ENCODE peak calls at places on chromosomes 2 and 18, in five cellular contexts. R is adrenal gland; U is CD8-positive, alpha-beta T cell; V is WERI-Rb-1; N is suprapubic skin. Q is an unnamed sample. For H3K36me3, the result is how much of the 10 kb centered on the place peaks cover.

GRCh38 chr2:226813148-226813701 is 13.6 kb upstream of the IRS1 start:
- DNase-seq in V (peak), U (no peak), R (no peak), N (no peak), Q (no peak)

GRCh38 chr2:18922276-18922675 is 332.9 kb upstream of the NT5C1B start:
- DNase-seq in N (no peak), V (no peak), U (no peak), R (no peak), Q (no peak)

GRCh38 chr2:129775941-129776653 is 203.4 kb upstream of the RAB6C start:
- DNase-seq in V (no peak), R (no peak), N (no peak), U (peak), Q (no peak)

GRCh38 chr2:71608034-71608433 is 154.7 kb downstream of the DYSF start:
- DNase-seq in R (peak), U (no peak), V (peak), N (peak), Q (no peak)

GRCh38 chr2:53600835-53601234 is 166.8 kb upstream of the CHAC2 start:
- DNase-seq in U (no peak), N (no peak), V (no peak), R (no peak), Q (no peak)

GRCh38 chr2:240881913-240882312 is 13.3 kb downstream of the AGXT start:
- DNase-seq in N (no peak), V (no peak), R (no peak), U (no peak), Q (no peak)

GRCh38 chr2:4670331-4670730 is 967.0 kb downstream of the DCDC2C start:
- DNase-seq in N (no peak), V (no peak), U (no peak), R (no peak), Q (no peak)

GRCh38 chr2:16773080-16773713 is 107.6 kb upstream of the CYRIA start:
- DNase-seq in V (peak), N (no peak), U (no peak), R (peak), Q (no peak)

GRCh38 chr18:10378688-10379465 is 75.6 kb upstream of the APCDD1 start:
- DNase-seq in N (no peak), U (no peak), R (no peak), V (no peak), Q (no peak)

GRCh38 chr18:2905802-2906521 is 59.2 kb downstream of the EMILIN2 start:
- DNase-seq in U (peak), R (peak), N (peak), V (no peak), Q (peak)

GRCh38 chr2:33437297-33437696 is 39.2 kb upstream of the RASGRP3 start:
- DNase-seq in R (no peak), V (no peak), U (no peak), N (no peak), Q (no peak)

GRCh38 chr18:27164905-27165304 is 20.2 kb downstream of the CHST9 start:
- DNase-seq in U (no peak), R (no peak), V (no peak), N (no peak), Q (no peak)

GRCh38 chr2:68643011-68643873 is at the start of gene PROKR1:
- DNase-seq in V (peak), U (no peak), R (peak), N (no peak), Q (no peak)

GRCh38 chr18:62437520-62438329 is 85.1 kb upstream of the ZCCHC2 start:
- DNase-seq in N (no peak), V (peak), R (peak), U (peak), Q (peak)

GRCh38 chr2:8214221-8214620 is 467.6 kb upstream of the ID2 start:
- DNase-seq in R (no peak), N (no peak), V (no peak), U (no peak), Q (no peak)

GRCh38 chr18:73908323-73908722 is 239.3 kb downstream of the FBXO15 start:
- DNase-seq in N (no peak), U (no peak), R (no peak), V (no peak), Q (no peak)

GRCh38 chr2:129915303-129915840 is 64.1 kb upstream of the RAB6C start:
- DNase-seq in N (peak), U (peak), R (no peak), V (no peak), Q (no peak)

GRCh38 chr18:7221424-7222155 is 9.3 kb upstream of the LRRC30 start:
- DNase-seq in R (peak), V (peak), U (no peak), N (no peak), Q (no peak)

GRCh38 chr2:227152093-227152766 is 11.8 kb downstream of the COL4A4 start:
- DNase-seq in R (no peak), U (no peak), V (no peak), N (no peak), Q (no peak)

GRCh38 chr2:170369894-170370293 is 191.9 kb downstream of the MYO3B start:
- DNase-seq in N (no peak), R (no peak), V (no peak), U (no peak), Q (no peak)

GRCh38 chr2:27756544-27757498 is 14.7 kb upstream of the MRPL33 start:
- DNase-seq in R (peak), N (no peak), U (no peak), V (no peak), Q (no peak)

GRCh38 chr2:210356944-210357343 is 42.0 kb upstream of the MYL1 start:
- DNase-seq in R (no peak), N (no peak), V (no peak), U (no peak), Q (no peak)

GRCh38 chr2:127574656-127575055 is 39.2 kb downstream of the MYO7B start:
- DNase-seq in V (no peak), R (no peak), N (peak), U (peak), Q (no peak)

GRCh38 chr2:238064376-238064775 is 3.6 kb downstream of the SCLY start:
- DNase-seq in R (no peak), V (no peak), N (no peak), U (no peak), Q (no peak)

GRCh38 chr18:35754464-35754863 is 172.9 kb downstream of the GALNT1 start:
- DNase-seq in N (no peak), R (no peak), V (no peak), U (no peak), Q (no peak)

GRCh38 chr2:64606495-64607363 is 47.0 kb downstream of the SERTAD2 start:
- DNase-seq in N (peak), R (peak), V (peak), U (peak), Q (peak)

GRCh38 chr2:163347982-163348842 is 387.6 kb downstream of the FIGN start:
- DNase-seq in V (no peak), R (peak), U (no peak), N (peak), Q (peak)

GRCh38 chr2:185181901-185182300 is 556.7 kb upstream of the FSIP2 start:
- DNase-seq in N (no peak), R (no peak), U (no peak), V (no peak), Q (no peak)

GRCh38 chr2:55961318-55961911 is 37.8 kb upstream of the EFEMP1 start:
- DNase-seq in R (no peak), N (no peak), U (no peak), V (peak), Q (peak)

GRCh38 chr2:101311390-101312019 is 3.0 kb upstream of the RNF149 start:
- DNase-seq in N (no peak), R (no peak), U (no peak), V (no peak), Q (no peak)

GRCh38 chr2:99436874-99437273 is 52.9 kb downstream of the REV1 start:
- DNase-seq in U (no peak), N (no peak), V (no peak), R (no peak), Q (no peak)
- H3K36me3 ChIP-seq in U (under half), N (under half), V (under half), R (under half), Q (under half)

DNA sequence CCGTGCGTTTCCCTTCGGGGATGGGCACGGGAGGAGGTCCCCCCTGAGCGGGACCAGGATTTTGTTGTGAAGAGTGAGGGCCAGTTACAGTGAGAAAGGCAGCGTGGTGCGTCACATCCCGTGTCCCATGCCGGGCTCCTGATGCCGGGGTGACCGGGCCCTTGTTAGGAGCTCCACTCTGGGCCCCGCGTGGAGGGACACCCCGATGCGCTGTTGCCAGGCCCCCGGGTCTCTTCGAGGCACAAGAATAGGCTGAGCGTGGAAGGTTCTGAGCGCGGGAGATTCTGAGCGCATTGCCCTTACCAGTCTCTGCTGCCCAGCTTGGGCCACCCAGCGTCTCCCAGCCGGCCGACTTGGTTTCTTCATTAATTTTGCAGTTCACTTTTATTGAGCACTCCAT is 17.6 kb downstream of the CTDP1 start:
- DNase-seq in V (no peak), U (no peak), R (no peak), N (no peak), Q (no peak)
- H3K36me3 ChIP-seq in V (half or more), U (under half), R (under half), N (half or more), Q (under half)

GRCh38 chr2:239141021-239141760 is 259.6 kb downstream of the HDAC4 start:
- DNase-seq in V (no peak), R (no peak), U (no peak), N (no peak), Q (no peak)

GRCh38 chr2:239143858-239144712 is 256.7 kb downstream of the HDAC4 start:
- DNase-seq in V (peak), N (no peak), U (peak), R (peak), Q (peak)

GRCh38 chr2:239142296-239142695 is 258.5 kb downstream of the HDAC4 start:
- DNase-seq in N (no peak), U (no peak), V (no peak), R (no peak), Q (no peak)

GRCh38 chr2:239144713-239144999 is 256.2 kb downstream of the HDAC4 start:
- DNase-seq in N (no peak), R (no peak), U (no peak), V (no peak), Q (no peak)

DNA sequence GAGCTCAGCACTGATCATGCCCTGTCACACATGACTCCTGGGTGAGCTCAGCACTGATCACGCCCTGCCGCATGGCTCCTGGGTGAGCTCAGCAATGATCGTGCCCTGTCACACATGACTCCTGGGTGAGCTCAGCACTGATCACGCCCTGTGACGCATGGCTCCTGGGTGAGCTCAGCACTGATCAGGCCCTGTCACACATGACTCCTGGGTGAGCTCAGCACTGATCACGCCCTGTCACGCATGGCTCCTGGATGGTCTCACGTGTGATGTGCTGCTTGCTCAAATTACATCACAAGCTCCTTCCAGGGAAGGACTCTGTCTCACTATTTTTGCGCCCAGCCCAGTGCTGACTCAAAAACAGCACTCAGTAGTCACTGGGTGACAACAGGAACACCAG is 258.0 kb downstream of the HDAC4 start:
- DNase-seq in V (no peak), R (no peak), U (no peak), N (no peak), Q (no peak)
- H3K36me3 ChIP-seq in V (under half), R (under half), U (under half), N (half or more), Q (under half)

DNA sequence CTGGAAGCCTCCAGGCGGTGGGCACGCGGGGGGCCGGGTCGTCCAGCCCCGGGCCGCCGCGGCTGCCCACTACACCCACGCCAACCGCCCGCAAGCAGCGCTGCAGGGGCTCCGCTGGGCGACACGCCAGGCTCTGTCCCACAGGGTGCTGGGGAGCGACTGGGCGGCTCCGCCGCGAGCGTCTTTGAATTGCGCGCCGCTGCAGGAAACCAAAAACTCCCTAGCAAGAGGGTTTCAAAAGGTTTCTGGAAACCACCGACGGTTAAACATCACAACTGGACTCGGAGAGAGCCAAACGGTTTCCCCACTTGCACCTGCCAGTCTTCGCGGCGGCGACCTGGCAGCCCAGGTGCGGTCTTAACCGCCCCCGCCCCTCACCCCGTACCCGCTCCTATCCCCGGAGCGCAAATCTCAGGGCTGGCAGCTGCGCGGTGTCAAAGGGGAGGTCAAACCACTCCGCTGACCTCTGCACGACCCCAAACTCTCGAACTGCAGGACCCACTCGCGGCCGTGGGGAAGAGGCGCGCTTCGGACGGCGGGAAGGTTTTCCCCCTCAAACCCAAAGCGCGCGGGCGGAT is 1.0 kb downstream of the CXCR4 start:
- DNase-seq in N (no peak), R (peak), V (peak), U (peak), Q (no peak)
- H3K36me3 ChIP-seq in N (under half), R (under half), V (under half), U (under half), Q (under half)

GRCh38 chr2:235740821-235741220 is 247.0 kb downstream of the AGAP1 start:
- DNase-seq in R (no peak), V (peak), U (no peak), N (no peak), Q (no peak)
- H3K36me3 ChIP-seq in R (under half), V (under half), U (under half), N (under half), Q (under half)

GRCh38 chr18:688322-688721 is 24.1 kb downstream of the ENOSF1 start:
- DNase-seq in N (no peak), U (no peak), V (no peak), R (no peak), Q (no peak)
- H3K36me3 ChIP-seq in N (half or more), U (under half), V (under half), R (under half), Q (under half)

DNA sequence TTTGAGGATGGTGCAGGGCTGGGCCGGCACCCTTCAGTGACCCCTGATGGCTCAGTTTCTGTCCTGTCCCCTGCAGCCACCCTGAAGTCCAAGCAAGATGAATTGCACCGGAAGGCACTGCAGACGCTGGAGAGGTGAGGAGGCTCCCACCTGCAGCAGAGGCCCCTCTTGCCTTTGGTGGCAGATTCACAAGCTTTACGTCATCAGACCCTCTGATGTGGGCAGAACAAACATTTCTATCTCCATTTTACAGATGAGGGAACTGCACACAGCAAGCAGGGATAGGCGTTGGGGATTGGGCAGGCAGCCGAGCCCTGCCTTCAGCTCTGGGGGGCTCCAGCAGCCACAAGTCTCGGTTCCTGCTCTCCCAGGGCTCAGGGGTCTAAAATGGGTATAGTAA is 107.7 kb upstream of the MCFD2 start:
- DNase-seq in U (no peak), N (no peak), V (no peak), R (no peak), Q (no peak)
- H3K36me3 ChIP-seq in U (under half), N (half or more), V (under half), R (half or more), Q (under half)

GRCh38 chr2:54957321-54957999 is 92.8 kb downstream of the RTN4 start:
- DNase-seq in R (no peak), V (no peak), N (no peak), U (no peak), Q (no peak)
- H3K36me3 ChIP-seq in R (under half), V (under half), N (under half), U (under half), Q (under half)

DNA sequence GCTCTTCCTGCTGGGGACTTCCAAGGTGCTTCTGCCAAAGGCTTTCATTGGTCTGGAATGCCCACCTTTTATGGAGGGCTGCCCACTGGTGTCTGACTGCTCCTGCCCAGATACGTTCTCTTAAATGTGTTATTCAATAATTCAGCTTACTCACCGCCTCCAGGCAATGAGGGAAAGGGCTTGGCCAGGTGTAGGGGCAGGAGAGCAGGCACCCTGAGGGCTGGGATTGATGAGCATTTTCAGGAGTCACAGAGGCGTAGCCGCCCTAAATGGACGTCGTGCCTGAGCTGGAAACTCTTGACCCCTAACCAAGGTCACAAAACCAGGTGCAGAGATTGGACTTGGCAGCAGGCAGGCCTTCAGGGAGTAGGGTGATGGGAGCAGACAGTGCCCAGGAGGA is 26.8 kb downstream of the MAL start:
- DNase-seq in V (no peak), U (no peak), N (no peak), R (no peak), Q (no peak)
- H3K36me3 ChIP-seq in V (under half), U (under half), N (under half), R (under half), Q (under half)

GRCh38 chr2:20632446-20632990 is 18.4 kb downstream of the HS1BP3 start:
- DNase-seq in R (no peak), V (no peak), U (no peak), N (no peak), Q (no peak)
- H3K36me3 ChIP-seq in R (under half), V (under half), U (under half), N (under half), Q (under half)